ENCODE peak calls at places on chromosome 3, in four cellular contexts. One of them, this sample, is unnamed.

GRCh38 chr3:106305127-106305526 is 436.3 kb upstream of the CBLB start:
- DNase-seq in GM12878: no peak
- DNase-seq in K562: no peak
- DNase-seq in HL-60: no peak
- DNase-seq in this sample: no peak

GRCh38 chr3:29649815-29650547 is 369.1 kb downstream of the RBMS3 start:
- DNase-seq in GM12878: peak
- DNase-seq in K562: no peak
- DNase-seq in HL-60: peak
- DNase-seq in this sample: no peak

GRCh38 chr3:141452045-141452444 is 34.8 kb upstream of the RASA2 start:
- DNase-seq in GM12878: peak
- DNase-seq in K562: peak
- DNase-seq in HL-60: peak
- DNase-seq in this sample: peak

GRCh38 chr3:149871855-149872254 is 58.8 kb downstream of the RNF13 start:
- DNase-seq in GM12878: no peak
- DNase-seq in K562: no peak
- DNase-seq in HL-60: no peak
- DNase-seq in this sample: no peak

GRCh38 chr3:882526-882925 is 210.3 kb upstream of the CNTN6 start:
- DNase-seq in GM12878: no peak
- DNase-seq in K562: no peak
- DNase-seq in HL-60: no peak
- DNase-seq in this sample: no peak

GRCh38 chr3:194574639-194575483 is 58.4 kb downstream of the TMEM44 start:
- DNase-seq in GM12878: no peak
- DNase-seq in K562: peak
- DNase-seq in HL-60: no peak
- DNase-seq in this sample: no peak

GRCh38 chr3:66179813-66180212 is 41.0 kb upstream of the SLC25A26 start:
- DNase-seq in GM12878: no peak
- DNase-seq in K562: no peak
- DNase-seq in HL-60: no peak
- DNase-seq in this sample: no peak

GRCh38 chr3:179348325-179349013 is 960 bp downstream of the MFN1 start:
- DNase-seq in GM12878: peak
- DNase-seq in K562: peak
- DNase-seq in HL-60: peak
- DNase-seq in this sample: no peak

GRCh38 chr3:120402257-120402656 is 48.5 kb downstream of the FSTL1 start:
- DNase-seq in GM12878: no peak
- DNase-seq in K562: no peak
- DNase-seq in HL-60: no peak
- DNase-seq in this sample: no peak

GRCh38 chr3:100796556-100796955 is 87.3 kb downstream of the TFG start:
- DNase-seq in GM12878: peak
- DNase-seq in K562: peak
- DNase-seq in HL-60: no peak
- DNase-seq in this sample: no peak

GRCh38 chr3:111846717-111847116 is 12.3 kb upstream of the PHLDB2 start:
- DNase-seq in GM12878: no peak
- DNase-seq in K562: no peak
- DNase-seq in HL-60: no peak
- DNase-seq in this sample: no peak

GRCh38 chr3:146970236-146970635 is 365.1 kb upstream of the PLSCR5 start:
- DNase-seq in GM12878: no peak
- DNase-seq in K562: no peak
- DNase-seq in HL-60: no peak
- DNase-seq in this sample: no peak

GRCh38 chr3:48682786-48683185 is 2.9 kb downstream of the NCKIPSD start:
- DNase-seq in GM12878: no peak
- DNase-seq in K562: no peak
- DNase-seq in HL-60: no peak
- DNase-seq in this sample: no peak

GRCh38 chr3:126208618-126209256 is 28.4 kb upstream of the ALDH1L1 start:
- DNase-seq in GM12878: no peak
- DNase-seq in K562: peak
- DNase-seq in HL-60: peak
- DNase-seq in this sample: no peak

GRCh38 chr3:128215800-128216495 is 62.7 kb downstream of the EEFSEC start:
- DNase-seq in GM12878: no peak
- DNase-seq in K562: no peak
- DNase-seq in HL-60: no peak
- DNase-seq in this sample: no peak

GRCh38 chr3:156681003-156681402 is 6.6 kb downstream of the TIPARP start:
- DNase-seq in GM12878: no peak
- DNase-seq in K562: peak
- DNase-seq in HL-60: peak
- DNase-seq in this sample: no peak

GRCh38 chr3:159919873-159920272 is 68.8 kb upstream of the IL12A start:
- DNase-seq in GM12878: no peak
- DNase-seq in K562: no peak
- DNase-seq in HL-60: no peak
- DNase-seq in this sample: no peak

GRCh38 chr3:11627612-11628011 is 16.1 kb downstream of the VGLL4 start:
- DNase-seq in GM12878: no peak
- DNase-seq in K562: no peak
- DNase-seq in HL-60: no peak
- DNase-seq in this sample: no peak

GRCh38 chr3:100089802-100090668 is 24.3 kb downstream of the FILIP1L start:
- DNase-seq in GM12878: no peak
- DNase-seq in K562: peak
- DNase-seq in HL-60: no peak
- DNase-seq in this sample: no peak

GRCh38 chr3:180283251-180283650 is 246.5 kb upstream of the PEX5L start:
- DNase-seq in GM12878: no peak
- DNase-seq in K562: no peak
- DNase-seq in HL-60: no peak
- DNase-seq in this sample: no peak

GRCh38 chr3:14431556-14431927 is 29.1 kb downstream of the SLC6A6 start:
- DNase-seq in GM12878: no peak
- DNase-seq in K562: peak
- DNase-seq in HL-60: peak
- DNase-seq in this sample: no peak

GRCh38 chr3:172536993-172537419 is 13.8 kb upstream of the TNFSF10 start:
- DNase-seq in GM12878: no peak
- DNase-seq in K562: no peak
- DNase-seq in HL-60: no peak
- DNase-seq in this sample: no peak

GRCh38 chr3:55313701-55314100 is 173.4 kb downstream of the WNT5A start:
- DNase-seq in GM12878: no peak
- DNase-seq in K562: no peak
- DNase-seq in HL-60: no peak
- DNase-seq in this sample: no peak

GRCh38 chr3:170364965-170365364 is 7.5 kb downstream of the SKIL start:
- DNase-seq in GM12878: no peak
- DNase-seq in K562: no peak
- DNase-seq in HL-60: no peak
- DNase-seq in this sample: no peak

GRCh38 chr3:172155880-172156279 is 116.5 kb downstream of the FNDC3B start:
- DNase-seq in GM12878: no peak
- DNase-seq in K562: no peak
- DNase-seq in HL-60: no peak
- DNase-seq in this sample: no peak

GRCh38 chr3:127263586-127264231 is 24.1 kb downstream of the PRR20G start:
- DNase-seq in GM12878: no peak
- DNase-seq in K562: no peak
- DNase-seq in HL-60: no peak
- DNase-seq in this sample: no peak

GRCh38 chr3:55897573-55898224 is 410.6 kb upstream of the WNT5A start:
- DNase-seq in GM12878: no peak
- DNase-seq in K562: no peak
- DNase-seq in HL-60: no peak
- DNase-seq in this sample: no peak

GRCh38 chr3:5226783-5227182 is 39.3 kb downstream of the EDEM1 start:
- DNase-seq in GM12878: no peak
- DNase-seq in K562: peak
- DNase-seq in HL-60: no peak
- DNase-seq in this sample: no peak

GRCh38 chr3:167467848-167468611 is 5.8 kb downstream of the SERPINI2 start:
- DNase-seq in GM12878: no peak
- DNase-seq in K562: no peak
- DNase-seq in HL-60: no peak
- DNase-seq in this sample: no peak

GRCh38 chr3:98733055-98733777 is 29.9 kb upstream of the ST3GAL6 start:
- DNase-seq in GM12878: no peak
- DNase-seq in K562: no peak
- DNase-seq in HL-60: no peak
- DNase-seq in this sample: peak

GRCh38 chr3:4524423-4524769 is 31.2 kb downstream of the ITPR1 start:
- DNase-seq in GM12878: no peak
- DNase-seq in K562: peak
- DNase-seq in HL-60: no peak
- DNase-seq in this sample: no peak

GRCh38 chr3:14093831-14094230 is 30.8 kb downstream of the CHCHD4 start:
- DNase-seq in GM12878: no peak
- DNase-seq in K562: no peak
- DNase-seq in HL-60: no peak
- DNase-seq in this sample: no peak

GRCh38 chr3:2992534-2992933 is 117.6 kb downstream of the IL5RA start:
- DNase-seq in GM12878: no peak
- DNase-seq in K562: no peak
- DNase-seq in HL-60: no peak
- DNase-seq in this sample: no peak

GRCh38 chr3:194905696-194906095 is 220.0 kb downstream of the FAM43A start:
- DNase-seq in GM12878: no peak
- DNase-seq in K562: no peak
- DNase-seq in HL-60: no peak
- DNase-seq in this sample: no peak

GRCh38 chr3:137263982-137264777 is 306.4 kb downstream of the IL20RB start:
- DNase-seq in GM12878: no peak
- DNase-seq in K562: no peak
- DNase-seq in HL-60: no peak
- DNase-seq in this sample: no peak

GRCh38 chr3:12428131-12428530 is 56.1 kb upstream of the TSEN2 start:
- DNase-seq in GM12878: no peak
- DNase-seq in K562: no peak
- DNase-seq in HL-60: no peak
- DNase-seq in this sample: no peak

GRCh38 chr3:125143538-125143937 is 69.0 kb downstream of the SLC12A8 start:
- DNase-seq in GM12878: no peak
- DNase-seq in K562: no peak
- DNase-seq in HL-60: no peak
- DNase-seq in this sample: no peak

GRCh38 chr3:125142418-125142778 is 70.2 kb downstream of the SLC12A8 start:
- DNase-seq in GM12878: no peak
- DNase-seq in K562: no peak
- DNase-seq in HL-60: no peak
- DNase-seq in this sample: no peak

GRCh38 chr3:125140817-125141595 is 71.5 kb downstream of the SLC12A8 start:
- DNase-seq in GM12878: no peak
- DNase-seq in K562: no peak
- DNase-seq in HL-60: no peak
- DNase-seq in this sample: no peak

GRCh38 chr3:125140011-125140813 is 72.3 kb downstream of the SLC12A8 start:
- DNase-seq in GM12878: no peak
- DNase-seq in K562: no peak
- DNase-seq in HL-60: no peak
- DNase-seq in this sample: no peak

GRCh38 chr3:125141596-125142417 is 70.7 kb downstream of the SLC12A8 start:
- DNase-seq in GM12878: no peak
- DNase-seq in K562: no peak
- DNase-seq in HL-60: peak
- DNase-seq in this sample: peak
- TF ChIP-seq SPI1 in GM12878: peak
- TF ChIP-seq SPI1 in K562: no peak
- TF ChIP-seq SPI1 in HL-60: peak
- TF ChIP-seq SPI1 in this sample: peak

DNA sequence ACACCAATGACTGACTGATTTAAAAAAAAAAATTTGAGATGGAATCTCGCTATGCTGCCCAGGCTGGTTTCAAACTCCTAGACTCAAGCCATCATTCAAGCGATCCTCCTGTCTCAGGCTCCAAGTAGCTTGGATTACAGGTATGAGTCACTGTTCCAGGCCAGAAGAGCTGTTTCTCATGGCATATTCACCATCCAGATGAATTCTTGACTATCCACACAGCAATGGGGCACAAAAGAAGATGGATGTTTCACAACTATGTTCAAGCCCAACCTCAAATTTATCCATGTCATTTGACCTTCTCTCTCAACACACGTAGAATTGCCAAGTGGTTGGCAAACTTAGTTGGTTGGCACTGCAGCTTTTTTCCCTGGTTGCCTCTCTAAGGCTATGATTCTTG is 40.6 kb downstream of the PRICKLE2 start:
- DNase-seq in GM12878: no peak
- DNase-seq in K562: no peak
- DNase-seq in HL-60: no peak
- DNase-seq in this sample: no peak
- TF ChIP-seq SPI1 in GM12878: no peak
- TF ChIP-seq SPI1 in K562: no peak
- TF ChIP-seq SPI1 in HL-60: no peak
- TF ChIP-seq SPI1 in this sample: no peak

GRCh38 chr3:78430741-78431140 is 1337.1 kb downstream of the ROBO1 start:
- DNase-seq in GM12878: no peak
- DNase-seq in K562: no peak
- DNase-seq in HL-60: no peak
- DNase-seq in this sample: no peak

GRCh38 chr3:78434801-78435200 is 1333.0 kb downstream of the ROBO1 start:
- DNase-seq in GM12878: no peak
- DNase-seq in K562: no peak
- DNase-seq in HL-60: no peak
- DNase-seq in this sample: no peak
- TF ChIP-seq SPI1 in GM12878: no peak
- TF ChIP-seq SPI1 in K562: no peak
- TF ChIP-seq SPI1 in HL-60: no peak
- TF ChIP-seq SPI1 in this sample: no peak

GRCh38 chr3:133301731-133302130 is 98.1 kb upstream of the BFSP2 start:
- DNase-seq in GM12878: no peak
- DNase-seq in K562: no peak
- DNase-seq in HL-60: no peak
- DNase-seq in this sample: no peak
- TF ChIP-seq SPI1 in GM12878: no peak
- TF ChIP-seq SPI1 in K562: no peak
- TF ChIP-seq SPI1 in HL-60: no peak
- TF ChIP-seq SPI1 in this sample: no peak

DNA sequence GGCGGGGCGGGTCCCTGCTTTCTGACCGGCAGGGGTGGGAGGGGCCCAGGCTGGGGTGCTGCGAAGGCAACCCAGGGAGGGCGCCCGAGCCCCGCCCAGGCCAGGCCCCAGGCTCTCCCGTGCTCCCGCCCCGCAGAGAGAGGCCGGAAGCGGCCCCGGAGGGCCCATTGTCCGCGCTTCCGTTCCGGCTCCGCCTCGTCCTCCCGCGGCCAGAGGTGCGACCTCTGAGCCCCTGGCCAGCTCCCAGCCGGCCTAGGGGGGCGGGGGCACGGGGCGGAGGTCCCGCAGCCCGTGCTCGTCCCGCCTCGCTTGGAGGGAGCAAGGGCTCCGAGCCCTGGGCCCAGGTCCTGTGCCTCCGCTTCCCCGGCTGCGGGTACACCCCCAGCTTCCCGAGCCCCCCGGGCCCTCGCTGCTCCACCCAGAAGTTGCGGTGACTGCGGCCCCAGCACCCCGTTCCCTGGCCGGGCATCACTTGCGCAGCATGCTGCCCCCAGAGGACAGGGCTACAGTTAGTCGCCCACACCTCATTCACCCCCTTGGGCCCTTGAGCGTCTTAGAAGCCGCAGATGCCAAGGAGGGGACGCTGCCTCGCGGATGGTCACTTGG is 20.4 kb upstream of the PLXND1 start:
- DNase-seq in GM12878: no peak
- DNase-seq in K562: peak
- DNase-seq in HL-60: peak
- DNase-seq in this sample: peak
- TF ChIP-seq SPI1 in GM12878: no peak
- TF ChIP-seq SPI1 in K562: no peak
- TF ChIP-seq SPI1 in HL-60: no peak
- TF ChIP-seq SPI1 in this sample: peak

This sample was measured in GM12891.